ENCODE peak calls at places on chromosomes 5 and 9, in ten cellular contexts. One of them, this sample, is unnamed.

GRCh38 chr9:23342296-23342695 is 483.7 kb downstream of the ELAVL2 start:
- DNase-seq in stimulated activated CD4-positive, alpha-beta T cell treated with anti-CD3 and anti-CD28 coated beads, TNF-alpha, amount 100 ng/mL, for 24 hours: no peak
- DNase-seq in lower leg skin: no peak
- DNase-seq in NCI-H345: no peak
- DNase-seq in fibroblast of gingiva: no peak
- DNase-seq in fibroblast of pulmonary artery: peak; percentile 22
- DNase-seq in DMS 273 treated with DMSO at 0.1 percent for 48 hours: no peak
- DNase-seq in endodermal cell: no peak
- DNase-seq in midbrain: peak; percentile 5
- DNase-seq in fibroblast of mammary gland: peak; percentile 7
- DNase-seq in this sample: no peak

GRCh38 chr9:133277467-133277866 is 2.5 kb upstream of the ABO start:
- DNase-seq in DMS 273 treated with DMSO at 0.1 percent for 48 hours: no peak
- DNase-seq in stimulated activated CD4-positive, alpha-beta T cell treated with anti-CD3 and anti-CD28 coated beads, TNF-alpha, amount 100 ng/mL, for 24 hours: no peak
- DNase-seq in fibroblast of pulmonary artery: no peak
- DNase-seq in lower leg skin: no peak
- DNase-seq in fibroblast of gingiva: no peak
- DNase-seq in midbrain: no peak
- DNase-seq in endodermal cell: no peak
- DNase-seq in NCI-H345: no peak
- DNase-seq in fibroblast of mammary gland: no peak
- DNase-seq in this sample: no peak

GRCh38 chr9:4293293-4293931 is 6.5 kb downstream of the GLIS3 start:
- DNase-seq in lower leg skin: peak; percentile 23
- DNase-seq in stimulated activated CD4-positive, alpha-beta T cell treated with anti-CD3 and anti-CD28 coated beads, TNF-alpha, amount 100 ng/mL, for 24 hours: no peak
- DNase-seq in fibroblast of mammary gland: peak; percentile 98
- DNase-seq in NCI-H345: no peak
- DNase-seq in fibroblast of gingiva: peak; percentile 96
- DNase-seq in DMS 273 treated with DMSO at 0.1 percent for 48 hours: no peak
- DNase-seq in endodermal cell: no peak
- DNase-seq in fibroblast of pulmonary artery: peak; percentile 97
- DNase-seq in midbrain: no peak
- DNase-seq in this sample: no peak

GRCh38 chr9:105027082-105027481 is 99.1 kb upstream of the ABCA1 start:
- DNase-seq in fibroblast of pulmonary artery: no peak
- DNase-seq in DMS 273 treated with DMSO at 0.1 percent for 48 hours: no peak
- DNase-seq in stimulated activated CD4-positive, alpha-beta T cell treated with anti-CD3 and anti-CD28 coated beads, TNF-alpha, amount 100 ng/mL, for 24 hours: no peak
- DNase-seq in NCI-H345: no peak
- DNase-seq in fibroblast of mammary gland: no peak
- DNase-seq in fibroblast of gingiva: no peak
- DNase-seq in endodermal cell: no peak
- DNase-seq in midbrain: no peak
- DNase-seq in lower leg skin: no peak
- DNase-seq in this sample: no peak

GRCh38 chr5:152634596-152634995 is 229.5 kb upstream of the NMUR2 start:
- DNase-seq in lower leg skin: no peak
- DNase-seq in endodermal cell: peak; percentile 52
- DNase-seq in fibroblast of pulmonary artery: no peak
- DNase-seq in stimulated activated CD4-positive, alpha-beta T cell treated with anti-CD3 and anti-CD28 coated beads, TNF-alpha, amount 100 ng/mL, for 24 hours: no peak
- DNase-seq in midbrain: no peak
- DNase-seq in DMS 273 treated with DMSO at 0.1 percent for 48 hours: no peak
- DNase-seq in fibroblast of mammary gland: no peak
- DNase-seq in fibroblast of gingiva: no peak
- DNase-seq in NCI-H345: peak; percentile 88
- DNase-seq in this sample: no peak

GRCh38 chr9:138023394-138024124 is 146.0 kb downstream of the CACNA1B start:
- DNase-seq in lower leg skin: no peak
- DNase-seq in fibroblast of mammary gland: no peak
- DNase-seq in DMS 273 treated with DMSO at 0.1 percent for 48 hours: no peak
- DNase-seq in NCI-H345: peak; percentile 42
- DNase-seq in endodermal cell: peak; percentile 75
- DNase-seq in fibroblast of gingiva: no peak
- DNase-seq in stimulated activated CD4-positive, alpha-beta T cell treated with anti-CD3 and anti-CD28 coated beads, TNF-alpha, amount 100 ng/mL, for 24 hours: no peak
- DNase-seq in fibroblast of pulmonary artery: no peak
- DNase-seq in midbrain: no peak
- DNase-seq in this sample: no peak

GRCh38 chr9:84003246-84003645 is 22.6 kb downstream of the RMI1 start:
- DNase-seq in stimulated activated CD4-positive, alpha-beta T cell treated with anti-CD3 and anti-CD28 coated beads, TNF-alpha, amount 100 ng/mL, for 24 hours: no peak
- DNase-seq in endodermal cell: no peak
- DNase-seq in lower leg skin: no peak
- DNase-seq in fibroblast of gingiva: no peak
- DNase-seq in DMS 273 treated with DMSO at 0.1 percent for 48 hours: no peak
- DNase-seq in NCI-H345: no peak
- DNase-seq in fibroblast of mammary gland: no peak
- DNase-seq in midbrain: no peak
- DNase-seq in fibroblast of pulmonary artery: no peak
- DNase-seq in this sample: no peak

GRCh38 chr5:78779771-78780616 is 131.4 kb upstream of the LHFPL2 start:
- DNase-seq in lower leg skin: no peak
- DNase-seq in fibroblast of mammary gland: peak; percentile 96
- DNase-seq in NCI-H345: no peak
- DNase-seq in fibroblast of gingiva: peak; percentile 50
- DNase-seq in fibroblast of pulmonary artery: peak; percentile 84
- DNase-seq in DMS 273 treated with DMSO at 0.1 percent for 48 hours: peak; percentile 98
- DNase-seq in endodermal cell: no peak
- DNase-seq in stimulated activated CD4-positive, alpha-beta T cell treated with anti-CD3 and anti-CD28 coated beads, TNF-alpha, amount 100 ng/mL, for 24 hours: no peak
- DNase-seq in midbrain: no peak
- DNase-seq in this sample: no peak

GRCh38 chr5:57383093-57383861 is 99.3 kb downstream of the ACTBL2 start:
- DNase-seq in stimulated activated CD4-positive, alpha-beta T cell treated with anti-CD3 and anti-CD28 coated beads, TNF-alpha, amount 100 ng/mL, for 24 hours: no peak
- DNase-seq in fibroblast of mammary gland: peak; percentile 89
- DNase-seq in midbrain: no peak
- DNase-seq in fibroblast of gingiva: peak; percentile 83
- DNase-seq in DMS 273 treated with DMSO at 0.1 percent for 48 hours: no peak
- DNase-seq in endodermal cell: peak; percentile 63
- DNase-seq in fibroblast of pulmonary artery: peak; percentile 93
- DNase-seq in lower leg skin: no peak
- DNase-seq in NCI-H345: no peak
- DNase-seq in this sample: no peak

GRCh38 chr9:6922124-6922676 is 164.4 kb downstream of the KDM4C start:
- DNase-seq in endodermal cell: no peak
- DNase-seq in stimulated activated CD4-positive, alpha-beta T cell treated with anti-CD3 and anti-CD28 coated beads, TNF-alpha, amount 100 ng/mL, for 24 hours: no peak
- DNase-seq in midbrain: no peak
- DNase-seq in fibroblast of pulmonary artery: no peak
- DNase-seq in DMS 273 treated with DMSO at 0.1 percent for 48 hours: no peak
- DNase-seq in fibroblast of gingiva: no peak
- DNase-seq in NCI-H345: no peak
- DNase-seq in fibroblast of mammary gland: no peak
- DNase-seq in lower leg skin: no peak
- DNase-seq in this sample: no peak

GRCh38 chr9:92775466-92775865 is 10.8 kb upstream of the BICD2 start:
- DNase-seq in lower leg skin: no peak
- DNase-seq in NCI-H345: no peak
- DNase-seq in midbrain: no peak
- DNase-seq in stimulated activated CD4-positive, alpha-beta T cell treated with anti-CD3 and anti-CD28 coated beads, TNF-alpha, amount 100 ng/mL, for 24 hours: no peak
- DNase-seq in fibroblast of mammary gland: no peak
- DNase-seq in fibroblast of pulmonary artery: no peak
- DNase-seq in fibroblast of gingiva: no peak
- DNase-seq in DMS 273 treated with DMSO at 0.1 percent for 48 hours: no peak
- DNase-seq in endodermal cell: no peak
- DNase-seq in this sample: no peak

GRCh38 chr5:168317521-168318147 is 26.2 kb downstream of the WWC1 start:
- DNase-seq in midbrain: no peak
- DNase-seq in endodermal cell: no peak
- DNase-seq in fibroblast of mammary gland: peak; percentile 99
- DNase-seq in fibroblast of gingiva: peak; percentile 64
- DNase-seq in fibroblast of pulmonary artery: peak; percentile 98
- DNase-seq in DMS 273 treated with DMSO at 0.1 percent for 48 hours: no peak
- DNase-seq in stimulated activated CD4-positive, alpha-beta T cell treated with anti-CD3 and anti-CD28 coated beads, TNF-alpha, amount 100 ng/mL, for 24 hours: no peak
- DNase-seq in lower leg skin: no peak
- DNase-seq in NCI-H345: peak; percentile 23
- DNase-seq in this sample: no peak

GRCh38 chr5:175738595-175739133 is 80.8 kb downstream of the HRH2 start:
- DNase-seq in stimulated activated CD4-positive, alpha-beta T cell treated with anti-CD3 and anti-CD28 coated beads, TNF-alpha, amount 100 ng/mL, for 24 hours: no peak
- DNase-seq in fibroblast of mammary gland: no peak
- DNase-seq in endodermal cell: peak; percentile 10
- DNase-seq in NCI-H345: no peak
- DNase-seq in DMS 273 treated with DMSO at 0.1 percent for 48 hours: no peak
- DNase-seq in midbrain: no peak
- DNase-seq in fibroblast of pulmonary artery: no peak
- DNase-seq in fibroblast of gingiva: no peak
- DNase-seq in lower leg skin: no peak
- DNase-seq in this sample: no peak

GRCh38 chr5:72108200-72109050 is 1.1 kb downstream of the MAP1B start:
- DNase-seq in endodermal cell: peak; percentile 92
- DNase-seq in fibroblast of gingiva: peak; percentile 70
- DNase-seq in fibroblast of mammary gland: peak; percentile 61
- DNase-seq in DMS 273 treated with DMSO at 0.1 percent for 48 hours: peak; percentile 16
- DNase-seq in midbrain: peak; percentile 64
- DNase-seq in NCI-H345: peak; percentile 74
- DNase-seq in fibroblast of pulmonary artery: peak; percentile 78
- DNase-seq in stimulated activated CD4-positive, alpha-beta T cell treated with anti-CD3 and anti-CD28 coated beads, TNF-alpha, amount 100 ng/mL, for 24 hours: no peak
- DNase-seq in lower leg skin: peak; percentile 65
- DNase-seq in this sample: no peak

GRCh38 chr5:66826263-66826662 is 230.1 kb downstream of the MAST4 start:
- DNase-seq in NCI-H345: no peak
- DNase-seq in fibroblast of gingiva: no peak
- DNase-seq in lower leg skin: no peak
- DNase-seq in fibroblast of mammary gland: no peak
- DNase-seq in midbrain: no peak
- DNase-seq in stimulated activated CD4-positive, alpha-beta T cell treated with anti-CD3 and anti-CD28 coated beads, TNF-alpha, amount 100 ng/mL, for 24 hours: no peak
- DNase-seq in fibroblast of pulmonary artery: no peak
- DNase-seq in endodermal cell: peak; percentile 36
- DNase-seq in DMS 273 treated with DMSO at 0.1 percent for 48 hours: no peak
- DNase-seq in this sample: no peak

GRCh38 chr5:54187694-54188093 is 122.7 kb downstream of the ARL15 start:
- DNase-seq in NCI-H345: no peak
- DNase-seq in midbrain: no peak
- DNase-seq in endodermal cell: no peak
- DNase-seq in lower leg skin: no peak
- DNase-seq in fibroblast of gingiva: no peak
- DNase-seq in DMS 273 treated with DMSO at 0.1 percent for 48 hours: no peak
- DNase-seq in stimulated activated CD4-positive, alpha-beta T cell treated with anti-CD3 and anti-CD28 coated beads, TNF-alpha, amount 100 ng/mL, for 24 hours: no peak
- DNase-seq in fibroblast of mammary gland: no peak
- DNase-seq in fibroblast of pulmonary artery: no peak
- DNase-seq in this sample: no peak

GRCh38 chr9:81318571-81318970 is 370.8 kb downstream of the TLE1 start:
- DNase-seq in fibroblast of pulmonary artery: peak; percentile 16
- DNase-seq in stimulated activated CD4-positive, alpha-beta T cell treated with anti-CD3 and anti-CD28 coated beads, TNF-alpha, amount 100 ng/mL, for 24 hours: no peak
- DNase-seq in NCI-H345: no peak
- DNase-seq in midbrain: no peak
- DNase-seq in fibroblast of gingiva: peak; percentile 59
- DNase-seq in fibroblast of mammary gland: peak; percentile 52
- DNase-seq in endodermal cell: no peak
- DNase-seq in lower leg skin: no peak
- DNase-seq in DMS 273 treated with DMSO at 0.1 percent for 48 hours: no peak
- DNase-seq in this sample: no peak

GRCh38 chr9:30250872-30251271 is 2133.6 kb upstream of the ACO1 start:
- DNase-seq in fibroblast of pulmonary artery: no peak
- DNase-seq in stimulated activated CD4-positive, alpha-beta T cell treated with anti-CD3 and anti-CD28 coated beads, TNF-alpha, amount 100 ng/mL, for 24 hours: no peak
- DNase-seq in lower leg skin: no peak
- DNase-seq in fibroblast of mammary gland: no peak
- DNase-seq in fibroblast of gingiva: no peak
- DNase-seq in DMS 273 treated with DMSO at 0.1 percent for 48 hours: no peak
- DNase-seq in midbrain: no peak
- DNase-seq in NCI-H345: no peak
- DNase-seq in endodermal cell: no peak
- DNase-seq in this sample: no peak

GRCh38 chr5:168334161-168335094 is 43.0 kb downstream of the WWC1 start:
- DNase-seq in midbrain: no peak
- DNase-seq in stimulated activated CD4-positive, alpha-beta T cell treated with anti-CD3 and anti-CD28 coated beads, TNF-alpha, amount 100 ng/mL, for 24 hours: no peak
- DNase-seq in DMS 273 treated with DMSO at 0.1 percent for 48 hours: no peak
- DNase-seq in endodermal cell: peak; percentile 95
- DNase-seq in fibroblast of pulmonary artery: peak; percentile 36
- DNase-seq in fibroblast of gingiva: peak; percentile 12
- DNase-seq in NCI-H345: no peak
- DNase-seq in fibroblast of mammary gland: peak; percentile 17
- DNase-seq in lower leg skin: no peak
- DNase-seq in this sample: no peak

GRCh38 chr5:142542906-142543305 is 143.0 kb downstream of the FGF1 start:
- DNase-seq in DMS 273 treated with DMSO at 0.1 percent for 48 hours: no peak
- DNase-seq in fibroblast of pulmonary artery: peak; percentile 83
- DNase-seq in lower leg skin: peak; percentile 35
- DNase-seq in endodermal cell: no peak
- DNase-seq in NCI-H345: no peak
- DNase-seq in fibroblast of mammary gland: peak; percentile 80
- DNase-seq in midbrain: no peak
- DNase-seq in stimulated activated CD4-positive, alpha-beta T cell treated with anti-CD3 and anti-CD28 coated beads, TNF-alpha, amount 100 ng/mL, for 24 hours: no peak
- DNase-seq in fibroblast of gingiva: peak; percentile 45
- DNase-seq in this sample: no peak

GRCh38 chr5:138370537-138370936 is 18.1 kb downstream of the KDM3B start:
- DNase-seq in fibroblast of mammary gland: peak; percentile 17
- DNase-seq in fibroblast of gingiva: peak; percentile 76
- DNase-seq in fibroblast of pulmonary artery: peak; percentile 24
- DNase-seq in midbrain: no peak
- DNase-seq in endodermal cell: no peak
- DNase-seq in NCI-H345: no peak
- DNase-seq in stimulated activated CD4-positive, alpha-beta T cell treated with anti-CD3 and anti-CD28 coated beads, TNF-alpha, amount 100 ng/mL, for 24 hours: no peak
- DNase-seq in DMS 273 treated with DMSO at 0.1 percent for 48 hours: no peak
- DNase-seq in lower leg skin: no peak
- DNase-seq in this sample: no peak

GRCh38 chr9:4592886-4593285 is 69.2 kb upstream of the PLPP6 start:
- DNase-seq in NCI-H345: no peak
- DNase-seq in fibroblast of pulmonary artery: no peak
- DNase-seq in endodermal cell: no peak
- DNase-seq in stimulated activated CD4-positive, alpha-beta T cell treated with anti-CD3 and anti-CD28 coated beads, TNF-alpha, amount 100 ng/mL, for 24 hours: no peak
- DNase-seq in DMS 273 treated with DMSO at 0.1 percent for 48 hours: no peak
- DNase-seq in midbrain: no peak
- DNase-seq in fibroblast of mammary gland: no peak
- DNase-seq in lower leg skin: no peak
- DNase-seq in fibroblast of gingiva: no peak
- DNase-seq in this sample: no peak

GRCh38 chr5:19172926-19173425 is 815.0 kb downstream of the CDH18 start:
- DNase-seq in midbrain: no peak
- DNase-seq in fibroblast of pulmonary artery: no peak
- DNase-seq in NCI-H345: no peak
- DNase-seq in fibroblast of mammary gland: no peak
- DNase-seq in stimulated activated CD4-positive, alpha-beta T cell treated with anti-CD3 and anti-CD28 coated beads, TNF-alpha, amount 100 ng/mL, for 24 hours: no peak
- DNase-seq in fibroblast of gingiva: no peak
- DNase-seq in DMS 273 treated with DMSO at 0.1 percent for 48 hours: peak; percentile 20
- DNase-seq in endodermal cell: no peak
- DNase-seq in lower leg skin: no peak
- DNase-seq in this sample: no peak

GRCh38 chr5:137594717-137595116 is 95.6 kb upstream of the SPOCK1 start:
- DNase-seq in midbrain: no peak
- DNase-seq in fibroblast of mammary gland: peak; percentile 21
- DNase-seq in fibroblast of pulmonary artery: peak; percentile 38
- DNase-seq in DMS 273 treated with DMSO at 0.1 percent for 48 hours: no peak
- DNase-seq in fibroblast of gingiva: no peak
- DNase-seq in NCI-H345: no peak
- DNase-seq in stimulated activated CD4-positive, alpha-beta T cell treated with anti-CD3 and anti-CD28 coated beads, TNF-alpha, amount 100 ng/mL, for 24 hours: no peak
- DNase-seq in endodermal cell: peak; percentile 47
- DNase-seq in lower leg skin: no peak
- DNase-seq in this sample: no peak

GRCh38 chr5:142313693-142314092 is 11.1 kb downstream of the SPRY4 start:
- DNase-seq in fibroblast of gingiva: no peak
- DNase-seq in NCI-H345: no peak
- DNase-seq in stimulated activated CD4-positive, alpha-beta T cell treated with anti-CD3 and anti-CD28 coated beads, TNF-alpha, amount 100 ng/mL, for 24 hours: no peak
- DNase-seq in fibroblast of mammary gland: no peak
- DNase-seq in endodermal cell: no peak
- DNase-seq in fibroblast of pulmonary artery: peak; percentile 64
- DNase-seq in lower leg skin: no peak
- DNase-seq in midbrain: no peak
- DNase-seq in DMS 273 treated with DMSO at 0.1 percent for 48 hours: no peak
- DNase-seq in this sample: no peak

GRCh38 chr5:153782589-153783238 is 256.0 kb downstream of the FAM114A2 start:
- DNase-seq in endodermal cell: peak; percentile 88
- DNase-seq in DMS 273 treated with DMSO at 0.1 percent for 48 hours: no peak
- DNase-seq in fibroblast of gingiva: no peak
- DNase-seq in fibroblast of mammary gland: no peak
- DNase-seq in midbrain: no peak
- DNase-seq in NCI-H345: no peak
- DNase-seq in fibroblast of pulmonary artery: peak; percentile 53
- DNase-seq in stimulated activated CD4-positive, alpha-beta T cell treated with anti-CD3 and anti-CD28 coated beads, TNF-alpha, amount 100 ng/mL, for 24 hours: no peak
- DNase-seq in lower leg skin: no peak
- DNase-seq in this sample: no peak

GRCh38 chr5:172768573-172769323 is 2.2 kb downstream of the DUSP1 start:
- DNase-seq in NCI-H345: no peak
- DNase-seq in midbrain: peak; percentile 30
- DNase-seq in fibroblast of gingiva: peak; percentile 73
- DNase-seq in fibroblast of mammary gland: peak; percentile 69
- DNase-seq in stimulated activated CD4-positive, alpha-beta T cell treated with anti-CD3 and anti-CD28 coated beads, TNF-alpha, amount 100 ng/mL, for 24 hours: no peak
- DNase-seq in DMS 273 treated with DMSO at 0.1 percent for 48 hours: no peak
- DNase-seq in fibroblast of pulmonary artery: peak; percentile 79
- DNase-seq in lower leg skin: no peak
- DNase-seq in endodermal cell: peak; percentile 47
- DNase-seq in this sample: no peak

GRCh38 chr9:79662553-79662956 is 90.8 kb downstream of the TLE4 start:
- DNase-seq in fibroblast of gingiva: peak; percentile 64
- DNase-seq in stimulated activated CD4-positive, alpha-beta T cell treated with anti-CD3 and anti-CD28 coated beads, TNF-alpha, amount 100 ng/mL, for 24 hours: no peak
- DNase-seq in lower leg skin: no peak
- DNase-seq in NCI-H345: no peak
- DNase-seq in midbrain: no peak
- DNase-seq in DMS 273 treated with DMSO at 0.1 percent for 48 hours: peak; percentile 56
- DNase-seq in fibroblast of mammary gland: no peak
- DNase-seq in endodermal cell: no peak
- DNase-seq in fibroblast of pulmonary artery: no peak
- DNase-seq in this sample: no peak

This sample was measured in stimulated activated CD8-positive, alpha-beta memory T cell treated with anti-CD3 and anti-CD28 coated beads, Interleukin-4, amount 100 ng/mL, for 24 hours.